ENCODE peak calls at places on chromosomes 3 and 15, in five cellular contexts. U is mesendoderm, I is neural progenitor cell, N is GM23248, C is K562. Q is an unnamed sample.

GRCh38 chr3:99418209-99418635 is 220.2 kb upstream of the COL8A1 start:
- DNase-seq in N (no peak), C (no peak), U (no peak), I (no peak), Q (no peak)

GRCh38 chr15:66644815-66645345 is 57.2 kb upstream of the SMAD6 start:
- DNase-seq in U (no peak), I (no peak), N (peak; percentile 65), C (no peak), Q (no peak)

GRCh38 chr15:33031324-33031736 is 163.2 kb downstream of the FMN1 start:
- DNase-seq in C (no peak), I (no peak), N (peak; percentile 95), U (peak; percentile 13), Q (no peak)

GRCh38 chr3:126134219-126134975 is 46.0 kb downstream of the ALDH1L1 start:
- DNase-seq in C (peak; percentile 62), N (peak; percentile 68), I (peak; percentile 87), U (peak; percentile 64), Q (peak; percentile 89)

GRCh38 chr15:98983333-98983732 is 24.3 kb downstream of the PGPEP1L start:
- DNase-seq in U (no peak), C (peak; percentile 37), N (peak; percentile 90), I (no peak), Q (no peak)

GRCh38 chr3:71172951-71173350 is 410.6 kb downstream of the FOXP1 start:
- DNase-seq in I (no peak), N (peak; percentile 75), C (no peak), U (no peak), Q (no peak)

GRCh38 chr3:190371152-190371551 is 16.8 kb upstream of the CLDN16 start:
- DNase-seq in N (no peak), C (no peak), I (no peak), U (no peak), Q (no peak)

GRCh38 chr15:88187195-88187594 is 69.3 kb downstream of the NTRK3 start:
- DNase-seq in N (peak; percentile 10), I (no peak), U (no peak), C (no peak), Q (no peak)

GRCh38 chr15:52254331-52254730 is 41.3 kb downstream of the MYO5C start:
- DNase-seq in I (no peak), N (no peak), U (peak; percentile 42), C (no peak), Q (peak; percentile 24)

GRCh38 chr15:97126556-97127233 is 796.2 kb downstream of the NR2F2 start:
- DNase-seq in N (peak; percentile 0), C (no peak), I (no peak), U (peak; percentile 83), Q (peak; percentile 18)

GRCh38 chr15:50783895-50784294 is 18.4 kb upstream of the SPPL2A start:
- DNase-seq in N (no peak), U (no peak), C (no peak), I (no peak), Q (no peak)

GRCh38 chr3:143648708-143649107 is 199.6 kb downstream of the SLC9A9 start:
- DNase-seq in N (peak; percentile 40), U (peak; percentile 56), I (peak; percentile 40), C (peak; percentile 31), Q (peak; percentile 77)

GRCh38 chr3:183438749-183439148 is 10.3 kb upstream of the MCF2L2 start:
- DNase-seq in N (no peak), I (no peak), C (no peak), U (no peak), Q (no peak)

GRCh38 chr3:43968465-43968864 is 273.2 kb upstream of the TOPAZ1 start:
- DNase-seq in I (no peak), C (no peak), N (no peak), U (no peak), Q (peak; percentile 80)

GRCh38 chr3:57001356-57001755 is 59.1 kb upstream of the SPATA12 start:
- DNase-seq in N (no peak), C (no peak), U (peak; percentile 41), I (no peak), Q (peak; percentile 58)

GRCh38 chr3:156811092-156811862 is 14.9 kb upstream of the LEKR1 start:
- DNase-seq in C (no peak), U (no peak), I (no peak), N (peak; percentile 79), Q (no peak)

GRCh38 chr15:88375234-88375926 is 91.8 kb downstream of the MRPL46 start:
- DNase-seq in N (peak; percentile 90), C (no peak), I (peak; percentile 8), U (peak; percentile 70), Q (peak; percentile 16)

GRCh38 chr15:59999558-60000112 is 4.5 kb upstream of the FOXB1 start:
- DNase-seq in U (no peak), N (no peak), I (peak; percentile 54), C (no peak), Q (no peak)

GRCh38 chr3:64351713-64352595 is 126.7 kb upstream of the PRICKLE2 start:
- DNase-seq in N (peak; percentile 76), C (no peak), I (peak; percentile 47), U (no peak), Q (no peak)

GRCh38 chr3:177440456-177441105 is 243.3 kb upstream of the TBL1XR1 start:
- DNase-seq in C (no peak), N (peak; percentile 47), U (no peak), I (no peak), Q (no peak)

GRCh38 chr3:118534519-118534918 is 500.1 kb downstream of the IGSF11 start:
- DNase-seq in N (no peak), I (no peak), U (no peak), C (no peak), Q (no peak)

GRCh38 chr3:50263443-50264388 is 5.2 kb upstream of the SEMA3B start:
- DNase-seq in U (no peak), N (peak; percentile 53), C (no peak), I (no peak), Q (no peak)

GRCh38 chr3:50262778-50263177 is 6.2 kb upstream of the SEMA3B start:
- DNase-seq in C (no peak), U (no peak), I (no peak), N (no peak), Q (no peak)

GRCh38 chr3:50265988-50266387 is 3.0 kb upstream of the SEMA3B start:
- DNase-seq in U (no peak), I (no peak), N (no peak), C (no peak), Q (no peak)

GRCh38 chr3:50264964-50265485 is 3.9 kb upstream of the SEMA3B start:
- DNase-seq in U (no peak), N (no peak), I (no peak), C (no peak), Q (peak; percentile 96)

DNA sequence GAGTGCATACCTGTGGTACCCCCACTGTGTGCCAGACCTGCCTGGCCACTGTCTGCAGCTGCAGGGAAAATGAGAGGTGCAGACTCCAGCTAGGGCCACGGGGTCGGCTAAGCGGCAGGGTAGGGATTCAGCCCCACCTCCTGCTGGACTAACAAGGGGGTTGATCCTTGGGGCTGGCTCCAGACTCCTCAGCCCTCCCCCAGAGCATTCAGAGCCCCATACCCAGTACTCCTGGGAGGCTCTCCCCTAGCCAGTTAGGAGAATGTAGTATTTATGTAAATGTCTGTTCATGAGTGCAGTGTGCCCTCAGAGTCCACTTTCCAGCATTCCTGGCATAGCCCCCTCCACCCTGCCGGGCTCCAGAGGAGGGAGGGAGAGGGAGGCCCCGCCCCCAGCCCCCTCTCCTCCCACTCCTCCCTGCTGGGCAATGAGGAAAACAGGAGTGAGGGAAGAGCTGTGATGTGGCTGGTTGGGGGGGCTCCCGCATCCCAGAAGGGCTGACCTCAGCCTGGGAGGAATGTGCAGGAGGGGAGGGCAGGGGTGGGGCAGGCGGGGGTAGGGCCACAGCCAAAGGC is 4.5 kb upstream of the SEMA3B start:
- DNase-seq in U (peak; percentile 99), I (peak; percentile 94), N (peak; percentile 83), C (peak; percentile 43), Q (no peak)
- H3K4me2 ChIP-seq in U (no peak overlapping the region), I (peak overlapping the region; percentile 70), N (peak overlapping the region; percentile 23), C (no peak overlapping the region), Q (peak overlapping the region; percentile 16)

DNA sequence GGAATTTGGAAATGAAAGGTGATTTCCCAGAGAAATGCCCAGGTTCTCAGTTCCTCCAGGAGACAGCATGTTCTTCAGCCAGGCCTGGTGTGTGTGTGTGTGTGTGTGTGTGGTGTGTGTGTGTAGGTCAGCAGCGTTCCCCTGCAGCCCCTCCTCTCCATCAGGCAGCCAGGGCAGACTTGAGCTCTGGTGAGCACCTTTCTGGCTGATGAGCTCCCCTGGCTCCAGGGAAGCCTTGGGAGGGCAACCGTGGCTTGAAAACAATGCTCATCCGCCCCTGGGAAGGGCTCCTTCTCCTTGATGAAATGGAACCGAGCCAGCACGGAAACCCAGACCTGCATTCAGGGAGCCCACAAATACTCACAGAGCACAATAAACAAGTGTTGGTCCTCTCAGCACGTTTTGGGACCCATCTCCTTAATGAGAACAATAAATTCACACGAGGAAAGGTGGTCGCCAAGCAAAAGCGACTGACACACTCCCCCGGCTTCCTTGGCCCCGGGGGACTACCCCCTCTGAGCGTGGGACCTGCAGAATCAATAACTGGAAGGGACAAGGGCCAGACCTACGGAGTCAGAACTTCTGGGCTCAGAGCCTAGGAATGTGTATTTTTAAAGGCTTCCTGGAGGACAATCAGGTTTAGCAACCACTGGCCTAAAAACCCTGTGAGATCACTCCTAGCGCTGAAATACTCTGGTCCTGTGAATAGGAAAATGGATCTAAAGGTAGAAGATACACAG is 38.6 kb upstream of the HES1 start:
- DNase-seq in U (peak; percentile 45), I (no peak), N (peak; percentile 45), C (no peak), Q (no peak)
- H3K27ac ChIP-seq in U (no peak overlapping the region), I (no peak overlapping the region), N (no peak overlapping the region), C (no peak overlapping the region), Q (no peak overlapping the region)

GRCh38 chr3:24952388-24952787 is 457.7 kb upstream of the THRB start:
- DNase-seq in U (peak; percentile 42), I (peak; percentile 82), C (no peak), N (no peak), Q (peak; percentile 87)

GRCh38 chr3:24953060-24953771 is 458.6 kb upstream of the THRB start:
- DNase-seq in I (no peak), C (no peak), N (no peak), U (peak; percentile 22), Q (no peak)

GRCh38 chr3:24956613-24957012 is 462.0 kb upstream of the THRB start:
- DNase-seq in N (no peak), U (no peak), I (no peak), C (no peak), Q (no peak)

GRCh38 chr3:24947103-24947502 is 452.5 kb upstream of the THRB start:
- DNase-seq in C (no peak), I (no peak), N (no peak), U (no peak), Q (no peak)

DNA sequence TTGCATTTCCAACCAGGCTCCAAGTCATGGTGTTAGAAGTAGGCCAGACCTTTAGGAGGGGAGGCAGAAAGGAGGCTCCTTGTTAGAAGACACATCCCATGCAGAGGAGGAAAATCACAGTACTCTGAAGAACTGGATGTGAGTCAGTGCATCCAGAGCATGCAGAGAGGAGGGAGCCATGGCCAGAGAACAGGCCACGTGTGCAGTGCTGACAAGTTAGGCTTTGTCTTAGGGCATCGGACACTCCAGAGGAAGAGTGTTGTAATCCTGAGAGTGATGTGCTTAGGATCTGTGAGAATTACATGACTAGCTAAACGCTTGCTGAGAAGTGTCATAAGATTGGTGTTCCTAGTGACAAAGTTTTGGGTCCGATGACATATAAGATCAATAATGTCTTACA is 456.5 kb upstream of the THRB start:
- DNase-seq in N (peak; percentile 9), U (no peak), I (no peak), C (no peak), Q (no peak)
- H3K4me2 ChIP-seq in N (no peak overlapping the region), U (no peak overlapping the region), I (no peak overlapping the region), C (no peak overlapping the region), Q (no peak overlapping the region)

DNA sequence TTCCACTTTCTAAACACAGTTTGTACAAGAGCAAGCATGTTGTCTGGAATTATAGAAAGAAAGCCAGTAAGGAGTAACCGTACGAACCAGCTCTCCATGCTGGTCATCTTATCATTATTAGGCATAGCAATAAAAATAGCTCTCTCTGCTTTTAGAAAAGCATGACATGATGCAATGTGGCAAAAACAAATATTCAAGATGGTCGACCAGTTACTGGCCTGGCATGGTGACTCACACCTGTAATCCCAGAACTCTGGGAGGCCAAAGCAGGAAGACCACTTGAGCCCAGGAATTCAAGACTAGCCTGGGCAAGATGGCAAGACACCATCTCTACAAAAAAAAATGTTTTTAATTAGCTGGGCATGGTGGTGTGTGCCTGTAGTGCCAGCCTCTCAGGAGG is 2.6 kb upstream of the MAP4 start:
- DNase-seq in N (peak; percentile 72), I (no peak), U (peak; percentile 38), C (no peak), Q (no peak)
- H3K27ac ChIP-seq in N (peak overlapping the region; percentile 53), I (no peak overlapping the region), U (no peak overlapping the region), C (no peak overlapping the region), Q (no peak overlapping the region)

Q was measured in GM23338.